ENCODE peak calls at places on chromosome 1, in eight cellular contexts. B, L, U, K, D, I, X and S are unnamed samples.
A peak's percentile ranks its signal among the peaks of the same experiment; 100 is the strongest.

GRCh38 chr1:244862699-244863490 is 1.4 kb downstream of the HNRNPU start:
- DNase-seq in B (peak; percentile 99), L (peak; percentile 98), U (peak; percentile 98), K (peak; percentile 45), D (peak; percentile 98), I (peak; percentile 96), X (peak; percentile 96), S (peak; percentile 99)

GRCh38 chr1:12107718-12108117 is 44.6 kb downstream of the TNFRSF8 start:
- DNase-seq in B (no peak), L (no peak), U (no peak), K (no peak), D (no peak), I (no peak), X (no peak), S (no peak)

GRCh38 chr1:184974086-184974836 is at the start of gene NIBAN1:
- DNase-seq in B (peak; percentile 78), L (peak; percentile 76), U (peak; percentile 26), K (no peak), D (peak; percentile 73), I (peak; percentile 80), X (peak; percentile 48), S (peak; percentile 92)

GRCh38 chr1:67835663-67836452 is 2.6 kb upstream of the GNG12 start:
- DNase-seq in B (no peak), L (no peak), U (no peak), K (no peak), D (no peak), I (no peak), X (no peak), S (no peak)

GRCh38 chr1:26552720-26553119 is 23.2 kb downstream of the RPS6KA1 start:
- DNase-seq in B (no peak), L (no peak), U (no peak), K (no peak), D (no peak), I (no peak), X (no peak), S (no peak)

GRCh38 chr1:21311016-21311415 is 20.8 kb upstream of the ECE1 start:
- DNase-seq in B (no peak), L (no peak), U (peak; percentile 36), K (no peak), D (no peak), I (no peak), X (no peak), S (peak; percentile 86)

GRCh38 chr1:182175340-182176068 is 114.0 kb upstream of the ZNF648 start:
- DNase-seq in B (no peak), L (peak; percentile 71), U (no peak), K (no peak), D (no peak), I (no peak), X (peak; percentile 19), S (no peak)

GRCh38 chr1:95043141-95043980 is 29.4 kb downstream of the ALG14 start:
- DNase-seq in B (peak; percentile 88), L (peak; percentile 87), U (peak; percentile 87), K (peak; percentile 19), D (peak; percentile 89), I (peak; percentile 70), X (peak; percentile 78), S (peak; percentile 93)

GRCh38 chr1:23984417-23985186 is 4.5 kb upstream of the SRSF10 start:
- DNase-seq in B (no peak), L (peak; percentile 38), U (no peak), K (no peak), D (peak; percentile 84), I (peak; percentile 66), X (peak; percentile 45), S (no peak)

GRCh38 chr1:110440877-110441276 is 10.1 kb upstream of the PROK1 start:
- DNase-seq in B (no peak), L (no peak), U (peak; percentile 61), K (no peak), D (no peak), I (no peak), X (no peak), S (no peak)

GRCh38 chr1:160710531-160711252 is 930 bp downstream of the CD48 start:
- DNase-seq in B (no peak), L (no peak), U (no peak), K (no peak), D (no peak), I (no peak), X (no peak), S (no peak)

GRCh38 chr1:75543705-75544104 is 67.2 kb downstream of the SLC44A5 start:
- DNase-seq in B (no peak), L (no peak), U (no peak), K (no peak), D (no peak), I (no peak), X (no peak), S (no peak)

GRCh38 chr1:186736971-186737685 is 56.9 kb upstream of the PTGS2 start:
- DNase-seq in B (no peak), L (no peak), U (no peak), K (no peak), D (no peak), I (no peak), X (no peak), S (no peak)

DNA sequence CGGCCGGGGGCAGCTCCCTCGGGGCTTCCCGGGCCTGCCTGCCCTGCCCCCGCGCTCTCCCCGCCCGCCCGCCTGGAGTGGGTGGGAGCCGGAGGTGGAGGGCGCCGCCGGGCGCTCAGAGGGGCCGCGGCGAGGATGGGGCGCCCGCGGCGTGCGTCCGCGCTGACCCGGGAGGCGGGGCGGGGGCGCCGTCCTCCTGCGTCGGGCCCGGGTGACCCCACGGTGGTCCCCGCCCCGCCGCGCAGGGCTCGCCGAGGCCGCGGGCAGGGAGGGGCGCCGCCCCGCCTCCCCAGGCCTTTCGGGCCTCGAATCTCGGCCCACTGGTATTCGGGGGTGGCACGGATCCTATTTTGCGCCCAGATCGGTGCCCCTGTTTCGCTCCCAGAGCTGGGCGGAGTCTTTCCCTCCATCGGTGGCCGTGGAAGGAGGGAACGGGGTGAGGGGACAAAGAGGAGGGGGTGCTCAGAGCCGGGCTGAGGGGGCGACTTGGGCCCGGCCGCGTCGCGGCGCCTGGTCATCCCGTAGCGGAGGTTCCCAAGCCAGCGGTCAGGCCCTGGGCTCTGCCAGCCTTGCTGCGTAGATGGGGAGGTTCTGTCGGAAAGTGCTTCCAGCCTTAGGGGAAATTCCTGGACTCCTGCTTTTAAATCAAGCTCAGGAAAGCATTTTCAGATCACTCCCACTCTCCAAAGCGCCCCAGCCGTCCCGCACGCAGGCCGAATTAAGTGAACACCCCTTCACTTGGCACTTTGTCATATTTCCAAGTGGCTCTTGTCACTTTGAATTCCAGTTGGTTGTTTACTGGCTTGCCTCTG is 546 bp downstream of the PATJ start:
- DNase-seq in B (no peak), L (peak; percentile 42), U (peak; percentile 84), K (no peak), D (peak; percentile 34), I (peak; percentile 92), X (peak; percentile 42), S (peak; percentile 70)
- TF ChIP-seq EP300 in B (no peak), L (no peak), U (no peak), K (no peak), D (no peak), I (no peak), X (no peak), S (no peak)

GRCh38 chr1:61080408-61081134 is 1.8 kb upstream of the NFIA start:
- DNase-seq in B (no peak), L (no peak), U (no peak), K (no peak), D (no peak), I (no peak), X (no peak), S (no peak)

GRCh38 chr1:61082336-61083013 is at the start of gene NFIA:
- DNase-seq in B (peak; percentile 80), L (peak; percentile 75), U (peak; percentile 71), K (no peak), D (peak; percentile 67), I (peak; percentile 81), X (peak; percentile 86), S (peak; percentile 81)

GRCh38 chr1:61081637-61082335 is 575 bp upstream of the NFIA start:
- DNase-seq in B (peak; percentile 73), L (peak; percentile 63), U (peak; percentile 66), K (no peak), D (peak; percentile 36), I (peak; percentile 40), X (peak; percentile 84), S (peak; percentile 75)

GRCh38 chr1:61079898-61080336 is 2.4 kb upstream of the NFIA start:
- DNase-seq in B (peak; percentile 96), L (peak; percentile 82), U (peak; percentile 88), K (no peak), D (peak; percentile 82), I (peak; percentile 72), X (peak; percentile 79), S (peak; percentile 95)

DNA sequence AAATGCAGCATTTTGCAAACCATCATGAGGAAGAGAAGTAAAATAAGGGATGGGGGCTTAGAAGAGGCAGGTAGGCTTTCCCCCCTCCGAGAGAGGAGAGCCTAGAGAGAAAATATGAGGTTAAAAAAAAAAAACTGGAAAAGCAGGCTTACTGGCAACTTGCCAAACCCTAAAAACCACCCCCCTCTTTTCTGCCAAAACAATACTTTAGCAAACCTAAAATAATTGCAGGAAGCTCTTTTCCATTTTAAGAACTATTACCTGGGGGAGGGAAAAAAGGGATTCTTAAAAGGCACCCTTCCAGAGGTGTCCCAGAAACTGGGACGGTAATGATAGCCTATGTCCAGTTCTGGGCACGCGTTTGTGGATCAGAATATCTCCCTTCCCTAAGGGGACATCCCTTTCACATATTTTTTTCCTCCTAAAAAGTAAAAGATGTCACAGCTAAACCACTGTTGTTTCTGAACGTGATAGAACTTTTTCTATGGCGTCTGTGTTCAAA is 1.2 kb upstream of the NFIA start:
- DNase-seq in B (no peak), L (no peak), U (no peak), K (no peak), D (no peak), I (no peak), X (no peak), S (no peak)
- TF ChIP-seq EP300 in B (no peak), L (no peak), U (no peak), K (no peak), D (no peak), I (no peak), X (no peak), S (no peak)

DNA sequence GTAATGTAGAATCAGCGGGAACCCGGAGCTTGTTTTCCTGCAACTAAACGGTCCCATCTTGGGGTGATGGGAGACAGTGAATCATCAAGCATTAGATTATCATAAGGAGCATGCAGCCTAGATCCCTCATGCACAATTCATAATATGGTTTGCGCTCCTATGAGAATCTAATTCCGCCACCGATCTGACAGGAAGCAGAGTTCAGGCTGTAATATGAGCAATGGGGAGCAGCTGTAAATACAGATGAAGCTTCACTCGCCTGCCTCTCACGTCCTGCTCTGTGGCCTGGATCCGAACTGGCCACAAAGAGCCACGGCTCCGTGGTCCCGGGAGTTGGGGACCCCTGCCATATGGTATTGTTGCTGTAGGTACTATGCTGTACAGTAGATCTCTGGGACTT is 1.6 kb downstream of the IFI44 start:
- DNase-seq in B (no peak), L (no peak), U (no peak), K (no peak), D (no peak), I (no peak), X (no peak), S (no peak)
- TF ChIP-seq EP300 in B (no peak), L (no peak), U (no peak), K (no peak), D (no peak), I (no peak), X (no peak), S (no peak)

DNA sequence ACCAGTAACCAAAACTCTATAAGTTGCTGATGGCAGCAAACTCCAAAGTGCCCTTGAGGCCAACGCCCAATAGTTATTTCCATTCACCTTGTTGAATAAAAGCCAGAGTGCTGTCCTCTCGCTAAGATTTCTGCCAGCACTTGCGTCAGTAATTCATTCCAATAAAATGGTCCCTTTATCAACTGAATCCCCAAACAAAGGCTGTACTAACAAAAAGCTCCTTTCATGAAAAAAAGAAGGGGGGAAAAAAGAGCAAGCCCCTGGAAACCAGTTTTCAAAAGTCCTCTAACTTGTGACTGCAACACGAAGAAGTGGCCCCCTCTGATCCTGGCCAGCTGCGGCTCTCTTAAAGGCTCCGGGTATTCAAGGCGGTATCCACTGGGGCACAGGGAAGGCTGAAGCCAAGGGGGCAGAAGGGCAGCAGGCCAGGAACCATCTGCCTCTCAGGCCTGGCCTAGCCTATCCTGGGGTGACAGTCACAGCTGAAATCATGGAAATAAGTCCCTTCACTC is 55.8 kb upstream of the ZNF326 start:
- DNase-seq in B (no peak), L (no peak), U (no peak), K (no peak), D (no peak), I (no peak), X (no peak), S (no peak)
- TF ChIP-seq EP300 in B (no peak), L (no peak), U (no peak), K (no peak), D (no peak), I (no peak), X (no peak), S (no peak)